ENCODE peak calls at places on chromosomes 16 and 17, in eight cellular contexts. One of them, this sample, is unnamed.

GRCh38 chr16:1713933-1714332 is 7.9 kb downstream of the MAPK8IP3 start:
- DNase-seq in thoracic aorta: no peak
- DNase-seq in left cardiac atrium: no peak
- DNase-seq in NCI-H2081: no peak
- DNase-seq in LHCN-M2: no peak
- DNase-seq in left ventricle myocardium inferior: no peak
- DNase-seq in activated naive CD8-positive, alpha-beta T cell treated with anti-CD3 and anti-CD28 coated beads, Interleukin-2, amount 50 U/mL, for 16 hours: no peak
- DNase-seq in uterus: no peak
- DNase-seq in this sample: no peak

GRCh38 chr17:57466042-57466471 is 209.7 kb downstream of the MSI2 start:
- DNase-seq in left ventricle myocardium inferior: no peak
- DNase-seq in LHCN-M2: no peak
- DNase-seq in activated naive CD8-positive, alpha-beta T cell treated with anti-CD3 and anti-CD28 coated beads, Interleukin-2, amount 50 U/mL, for 16 hours: no peak
- DNase-seq in uterus: no peak
- DNase-seq in left cardiac atrium: no peak
- DNase-seq in NCI-H2081: no peak
- DNase-seq in thoracic aorta: no peak
- DNase-seq in this sample: no peak

GRCh38 chr17:6753565-6753964 is 2.3 kb upstream of the XAF1 start:
- DNase-seq in uterus: no peak
- DNase-seq in LHCN-M2: peak; percentile 6
- DNase-seq in left cardiac atrium: no peak
- DNase-seq in thoracic aorta: no peak
- DNase-seq in NCI-H2081: no peak
- DNase-seq in left ventricle myocardium inferior: no peak
- DNase-seq in activated naive CD8-positive, alpha-beta T cell treated with anti-CD3 and anti-CD28 coated beads, Interleukin-2, amount 50 U/mL, for 16 hours: no peak
- DNase-seq in this sample: no peak

GRCh38 chr16:642189-643049 is 791 bp downstream of the MCRIP2 start:
- DNase-seq in uterus: no peak
- DNase-seq in left ventricle myocardium inferior: peak; percentile 67
- DNase-seq in thoracic aorta: no peak
- DNase-seq in left cardiac atrium: no peak
- DNase-seq in NCI-H2081: peak; percentile 33
- DNase-seq in LHCN-M2: no peak
- DNase-seq in activated naive CD8-positive, alpha-beta T cell treated with anti-CD3 and anti-CD28 coated beads, Interleukin-2, amount 50 U/mL, for 16 hours: no peak
- DNase-seq in this sample: no peak

GRCh38 chr17:47009759-47010594 is 30.9 kb upstream of the RPRML start:
- DNase-seq in activated naive CD8-positive, alpha-beta T cell treated with anti-CD3 and anti-CD28 coated beads, Interleukin-2, amount 50 U/mL, for 16 hours: no peak
- DNase-seq in left cardiac atrium: no peak
- DNase-seq in thoracic aorta: no peak
- DNase-seq in LHCN-M2: no peak
- DNase-seq in NCI-H2081: no peak
- DNase-seq in left ventricle myocardium inferior: peak; percentile 26
- DNase-seq in uterus: no peak
- DNase-seq in this sample: no peak

GRCh38 chr17:14921936-14922335 is 343.2 kb downstream of the PMP22 start:
- DNase-seq in thoracic aorta: no peak
- DNase-seq in left cardiac atrium: no peak
- DNase-seq in LHCN-M2: no peak
- DNase-seq in left ventricle myocardium inferior: no peak
- DNase-seq in activated naive CD8-positive, alpha-beta T cell treated with anti-CD3 and anti-CD28 coated beads, Interleukin-2, amount 50 U/mL, for 16 hours: no peak
- DNase-seq in uterus: no peak
- DNase-seq in NCI-H2081: no peak
- DNase-seq in this sample: no peak

GRCh38 chr16:84255050-84255810 is 15.4 kb upstream of the KCNG4 start:
- DNase-seq in activated naive CD8-positive, alpha-beta T cell treated with anti-CD3 and anti-CD28 coated beads, Interleukin-2, amount 50 U/mL, for 16 hours: no peak
- DNase-seq in uterus: no peak
- DNase-seq in thoracic aorta: no peak
- DNase-seq in NCI-H2081: no peak
- DNase-seq in LHCN-M2: no peak
- DNase-seq in left cardiac atrium: no peak
- DNase-seq in left ventricle myocardium inferior: no peak
- DNase-seq in this sample: no peak

GRCh38 chr16:78871241-78871640 is 729.3 kb downstream of the MAF start:
- DNase-seq in activated naive CD8-positive, alpha-beta T cell treated with anti-CD3 and anti-CD28 coated beads, Interleukin-2, amount 50 U/mL, for 16 hours: no peak
- DNase-seq in left cardiac atrium: no peak
- DNase-seq in NCI-H2081: peak; percentile 3
- DNase-seq in thoracic aorta: no peak
- DNase-seq in left ventricle myocardium inferior: no peak
- DNase-seq in LHCN-M2: no peak
- DNase-seq in uterus: no peak
- DNase-seq in this sample: no peak

GRCh38 chr16:68859827-68860226 is 16.5 kb downstream of the TANGO6 start:
- DNase-seq in left cardiac atrium: no peak
- DNase-seq in LHCN-M2: no peak
- DNase-seq in uterus: no peak
- DNase-seq in left ventricle myocardium inferior: no peak
- DNase-seq in activated naive CD8-positive, alpha-beta T cell treated with anti-CD3 and anti-CD28 coated beads, Interleukin-2, amount 50 U/mL, for 16 hours: no peak
- DNase-seq in thoracic aorta: no peak
- DNase-seq in NCI-H2081: no peak
- DNase-seq in this sample: no peak

GRCh38 chr16:71846443-71846842 is 667 bp downstream of the ATXN1L start:
- DNase-seq in uterus: no peak
- DNase-seq in left cardiac atrium: no peak
- DNase-seq in LHCN-M2: no peak
- DNase-seq in activated naive CD8-positive, alpha-beta T cell treated with anti-CD3 and anti-CD28 coated beads, Interleukin-2, amount 50 U/mL, for 16 hours: no peak
- DNase-seq in NCI-H2081: no peak
- DNase-seq in thoracic aorta: no peak
- DNase-seq in left ventricle myocardium inferior: no peak
- DNase-seq in this sample: no peak

GRCh38 chr17:50304781-50305404 is 30.6 kb downstream of the TMEM92 start:
- DNase-seq in activated naive CD8-positive, alpha-beta T cell treated with anti-CD3 and anti-CD28 coated beads, Interleukin-2, amount 50 U/mL, for 16 hours: no peak
- DNase-seq in left ventricle myocardium inferior: no peak
- DNase-seq in NCI-H2081: no peak
- DNase-seq in uterus: no peak
- DNase-seq in LHCN-M2: no peak
- DNase-seq in left cardiac atrium: peak; percentile 28
- DNase-seq in thoracic aorta: no peak
- DNase-seq in this sample: no peak